ENCODE peak calls at places on chromosomes 11 and 22, in seven cellular contexts. B, M, J, S, I, W and K are unnamed samples.

GRCh38 chr22:44646141-44646540 is 55.9 kb upstream of the PRR5 start:
- DNase-seq in B (no peak), M (no peak), J (no peak), S (no peak), I (no peak), W (no peak), K (no peak)

GRCh38 chr11:74870485-74870884 is 78.4 kb downstream of the XRRA1 start:
- DNase-seq in B (no peak), M (peak; percentile 84), J (peak; percentile 42), S (no peak), I (no peak), W (peak; percentile 51), K (peak; percentile 31)

GRCh38 chr22:28799125-28799833 is 1.1 kb downstream of the XBP1 start:
- DNase-seq in B (peak; percentile 29), M (peak; percentile 93), J (peak; percentile 37), S (no peak), I (peak; percentile 95), W (peak; percentile 79), K (peak; percentile 43)

GRCh38 chr11:111676878-111677585 is 74.8 kb downstream of the SIK2 start:
- DNase-seq in B (no peak), M (peak; percentile 54), J (no peak), S (no peak), I (no peak), W (no peak), K (no peak)

GRCh38 chr11:130561441-130561881 is 113.0 kb downstream of the ADAMTS15 start:
- DNase-seq in B (no peak), M (peak; percentile 6), J (no peak), S (no peak), I (no peak), W (no peak), K (no peak)

GRCh38 chr11:86593833-86594232 is 78.6 kb downstream of the ME3 start:
- DNase-seq in B (no peak), M (peak; percentile 50), J (no peak), S (no peak), I (no peak), W (no peak), K (no peak)

GRCh38 chr11:29161216-29161615 is 855.6 kb downstream of the KCNA4 start:
- DNase-seq in B (no peak), M (peak; percentile 56), J (no peak), S (no peak), I (no peak), W (no peak), K (no peak)

GRCh38 chr11:63592975-63593395 is 21.2 kb downstream of the PLAAT3 start:
- DNase-seq in B (peak; percentile 73), M (peak; percentile 60), J (peak; percentile 35), S (no peak), I (no peak), W (peak; percentile 52), K (no peak)

GRCh38 chr22:23529166-23530103 is 50.7 kb downstream of the IGLL1 start:
- DNase-seq in B (no peak), M (no peak), J (no peak), S (peak; percentile 30), I (no peak), W (no peak), K (no peak)

GRCh38 chr11:331332-332060 is 10.8 kb upstream of the IFITM3 start:
- DNase-seq in B (no peak), M (no peak), J (no peak), S (peak; percentile 28), I (no peak), W (no peak), K (no peak)

GRCh38 chr22:44661659-44662569 is 40.1 kb upstream of the PRR5 start:
- DNase-seq in B (no peak), M (no peak), J (no peak), S (no peak), I (no peak), W (no peak), K (no peak)

GRCh38 chr11:95066721-95067041 is at the start of gene SRSF8:
- DNase-seq in B (no peak), M (no peak), J (no peak), S (no peak), I (no peak), W (no peak), K (no peak)

GRCh38 chr11:47514825-47515647 is 37.9 kb downstream of the CELF1 start:
- DNase-seq in B (peak; percentile 75), M (peak; percentile 90), J (no peak), S (no peak), I (peak; percentile 54), W (peak; percentile 73), K (no peak)

GRCh38 chr11:134951305-134951700 is 539.3 kb upstream of the B3GAT1 start:
- DNase-seq in B (peak; percentile 72), M (peak; percentile 7), J (no peak), S (no peak), I (peak; percentile 32), W (no peak), K (no peak)

GRCh38 chr11:65588199-65589054 is 7.2 kb downstream of the KCNK7 start:
- DNase-seq in B (no peak), M (peak; percentile 76), J (peak; percentile 76), S (peak; percentile 79), I (no peak), W (peak; percentile 99), K (peak; percentile 94)

GRCh38 chr22:24407278-24407665 is 20.1 kb upstream of the ADORA2A start:
- DNase-seq in B (no peak), M (no peak), J (no peak), S (no peak), I (no peak), W (no peak), K (no peak)

GRCh38 chr11:69705901-69706787 is 2.3 kb upstream of the FGF19 start:
- DNase-seq in B (no peak), M (no peak), J (no peak), S (no peak), I (no peak), W (no peak), K (no peak)

GRCh38 chr22:27790396-27791216 is 10.9 kb downstream of the MN1 start:
- DNase-seq in B (no peak), M (no peak), J (no peak), S (no peak), I (no peak), W (no peak), K (no peak)

GRCh38 chr11:11243258-11243789 is 109.7 kb downstream of the CSNK2A3 start:
- DNase-seq in B (peak; percentile 20), M (no peak), J (no peak), S (no peak), I (no peak), W (no peak), K (no peak)

GRCh38 chr11:8178297-8178696 is 9.5 kb upstream of the RIC3 start:
- DNase-seq in B (no peak), M (no peak), J (no peak), S (no peak), I (no peak), W (no peak), K (no peak)